ENCODE peak calls at places on chromosomes 11 and 22, in four cellular contexts. M is ELF-1, D is RPMI7951, L is NCI-H460. Y is an unnamed sample.

GRCh38 chr22:28514314-28514713 is 165.3 kb downstream of the TTC28 start:
- DNase-seq in M (no peak), D (no peak), L (no peak), Y (peak)

GRCh38 chr11:6599884-6600390 is 3.5 kb downstream of the RRP8 start:
- DNase-seq in M (no peak), D (no peak), L (no peak), Y (no peak)

GRCh38 chr22:37508431-37508963 is 10.7 kb downstream of the CARD10 start:
- DNase-seq in M (no peak), D (no peak), L (no peak), Y (no peak)

GRCh38 chr22:48947636-48948035 is 880.0 kb downstream of the BRD1 start:
- DNase-seq in M (no peak), D (no peak), L (no peak), Y (no peak)

GRCh38 chr11:125381499-125381898 is 114.6 kb downstream of the FEZ1 start:
- DNase-seq in M (no peak), D (no peak), L (no peak), Y (no peak)

GRCh38 chr11:95346207-95346718 is 115.3 kb upstream of the SESN3 start:
- DNase-seq in M (no peak), D (no peak), L (no peak), Y (no peak)

GRCh38 chr11:76194872-76195668 is 11.2 kb downstream of the WNT11 start:
- DNase-seq in M (no peak), D (no peak), L (no peak), Y (no peak)

GRCh38 chr22:37848587-37849088 is 581 bp upstream of the EIF3L start:
- DNase-seq in M (peak), D (no peak), L (no peak), Y (no peak)

GRCh38 chr22:37546436-37547248 is 13.6 kb upstream of the CDC42EP1 start:
- DNase-seq in M (peak), D (peak), L (no peak), Y (no peak)

GRCh38 chr11:63937713-63938480 is 905 bp upstream of the NAA40 start:
- DNase-seq in M (peak), D (no peak), L (no peak), Y (no peak)

GRCh38 chr11:105046898-105047579 is 1.9 kb upstream of the CARD16 start:
- DNase-seq in M (peak), D (peak), L (peak), Y (no peak)

GRCh38 chr11:45051621-45052020 is 94.8 kb upstream of the PRDM11 start:
- DNase-seq in M (no peak), D (no peak), L (no peak), Y (no peak)

GRCh38 chr11:57311109-57311936 is 13.4 kb downstream of the TNKS1BP1 start:
- DNase-seq in M (peak), D (peak), L (peak), Y (no peak)